ENCODE peak calls at places on chromosomes 16 and 17, in five cellular contexts. P, W, F, K and X are unnamed samples.

GRCh38 chr16:28193530-28194423 is 18.0 kb downstream of the XPO6 start:
- DNase-seq in K (no peak), W (no peak), F (no peak), P (peak; percentile 57), X (peak; percentile 19)

GRCh38 chr16:29663020-29663828 is at the start of gene SPN:
- DNase-seq in F (no peak), P (peak; percentile 73), K (no peak), W (peak; percentile 83), X (peak; percentile 66)

GRCh38 chr16:78686601-78687000 is 587.1 kb downstream of the WWOX start:
- DNase-seq in F (no peak), K (no peak), P (no peak), W (no peak), X (no peak)

GRCh38 chr16:12547608-12547922 is 256.1 kb downstream of the CPPED1 start:
- DNase-seq in K (no peak), F (no peak), W (no peak), P (no peak), X (no peak)

GRCh38 chr16:17373533-17373932 is 97.2 kb downstream of the XYLT1 start:
- DNase-seq in F (no peak), K (no peak), P (no peak), W (no peak), X (no peak)

GRCh38 chr16:31141489-31142108 is 6.1 kb upstream of the PRSS8 start:
- DNase-seq in F (no peak), K (no peak), P (peak; percentile 56), W (no peak), X (no peak)

GRCh38 chr16:67063008-67063407 is 34.1 kb downstream of the CBFB start:
- DNase-seq in P (no peak), K (no peak), F (no peak), W (no peak), X (no peak)

GRCh38 chr16:85670840-85671239 is 17.9 kb downstream of the GINS2 start:
- DNase-seq in F (no peak), K (no peak), P (no peak), W (no peak), X (no peak)

GRCh38 chr16:46929378-46930332 is 43.8 kb downstream of the DNAJA2 start:
- DNase-seq in P (peak; percentile 71), W (peak; percentile 64), K (peak; percentile 70), F (peak; percentile 76), X (peak; percentile 68)

GRCh38 chr17:21530841-21531240 is 154.7 kb downstream of the KCNJ12 start:
- DNase-seq in P (no peak), K (no peak), F (no peak), W (no peak), X (no peak)

GRCh38 chr17:55463600-55463999 is 42.0 kb upstream of the MMD start:
- DNase-seq in F (no peak), P (no peak), W (no peak), K (no peak), X (no peak)

GRCh38 chr17:62869885-62870580 is 61.9 kb upstream of the MARCHF10 start:
- DNase-seq in W (no peak), F (no peak), K (peak; percentile 72), P (no peak), X (no peak)

GRCh38 chr17:16583781-16584180 is 14.8 kb upstream of the ZNF287 start:
- DNase-seq in F (no peak), W (peak; percentile 15), P (no peak), K (no peak), X (no peak)

GRCh38 chr17:81310963-81311550 is 15.9 kb upstream of the SLC38A10 start:
- DNase-seq in F (no peak), W (no peak), P (no peak), K (no peak), X (no peak)

GRCh38 chr16:9256196-9256595 is 164.8 kb downstream of the HAPSTR1 start:
- DNase-seq in W (peak; percentile 46), K (peak; percentile 68), P (no peak), F (peak; percentile 80), X (no peak)

GRCh38 chr17:28975031-28975430 is 23.7 kb upstream of the PHF12 start:
- DNase-seq in F (no peak), W (no peak), P (no peak), K (no peak), X (no peak)

GRCh38 chr16:17921357-17921978 is 415.1 kb downstream of the NPIPA8 start:
- DNase-seq in P (peak; percentile 58), F (peak; percentile 47), K (peak; percentile 40), W (peak; percentile 56), X (peak; percentile 20)

GRCh38 chr17:71409712-71410111 is 711.1 kb upstream of the SOX9 start:
- DNase-seq in K (no peak), P (no peak), F (no peak), W (no peak), X (no peak)

GRCh38 chr17:37116802-37117201 is 168.0 kb downstream of the AATF start:
- DNase-seq in P (no peak), W (no peak), K (peak; percentile 33), F (no peak), X (no peak)

GRCh38 chr16:69830534-69831211 is 68.5 kb downstream of the WWP2 start:
- DNase-seq in P (no peak), F (no peak), K (no peak), W (no peak), X (no peak)

GRCh38 chr16:20303012-20303411 is 24.3 kb downstream of the GP2 start:
- DNase-seq in F (no peak), W (no peak), P (no peak), K (no peak), X (no peak)

GRCh38 chr17:45270828-45271418 is 9.0 kb upstream of the SPATA32 start:
- DNase-seq in P (peak; percentile 75), W (peak; percentile 51), K (peak; percentile 71), F (peak; percentile 39), X (peak; percentile 39)

GRCh38 chr17:37088459-37088858 is 139.7 kb downstream of the AATF start:
- DNase-seq in P (no peak), F (no peak), K (no peak), W (no peak), X (peak; percentile 11)

GRCh38 chr16:79639576-79640311 is 39.2 kb upstream of the MAF start:
- DNase-seq in K (no peak), F (no peak), W (no peak), P (no peak), X (no peak)

GRCh38 chr16:66856184-66856730 is 12.0 kb downstream of the CA7 start:
- DNase-seq in W (no peak), K (no peak), F (no peak), P (no peak), X (no peak)

GRCh38 chr16:10228779-10229178 is 46.6 kb upstream of the GRIN2A start:
- DNase-seq in K (no peak), W (no peak), F (no peak), P (no peak), X (no peak)

GRCh38 chr17:33163827-33164555 is 129.1 kb downstream of the ASIC2 start:
- DNase-seq in P (no peak), W (no peak), F (peak; percentile 5), K (no peak), X (no peak)

DNA sequence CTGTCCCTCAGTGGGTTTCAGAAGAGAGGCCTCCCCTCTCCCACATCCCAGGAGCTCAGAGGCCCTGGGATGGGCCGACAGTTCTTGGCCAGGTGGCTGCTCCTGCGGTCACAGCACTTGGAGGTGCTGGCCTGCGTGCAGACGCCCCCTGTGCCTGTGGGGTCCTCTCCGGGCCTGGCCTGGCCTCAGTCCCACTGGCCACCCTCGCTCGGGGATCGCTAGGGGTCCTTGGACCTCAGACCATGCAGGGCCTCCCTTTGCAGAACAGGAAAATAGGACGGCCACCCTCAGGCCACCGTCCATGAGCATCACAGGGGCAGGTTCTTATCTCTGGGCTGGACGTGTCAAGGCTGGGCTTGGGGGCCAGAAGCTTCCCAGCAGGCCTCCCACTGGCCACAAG is 30.0 kb downstream of the METRNL start:
- DNase-seq in K (no peak), P (no peak), W (no peak), F (no peak), X (no peak)
- H3K4me3 ChIP-seq in K (no peak overlapping the region), P (no peak overlapping the region), W (no peak overlapping the region), F (no peak overlapping the region), X (no peak overlapping the region)

DNA sequence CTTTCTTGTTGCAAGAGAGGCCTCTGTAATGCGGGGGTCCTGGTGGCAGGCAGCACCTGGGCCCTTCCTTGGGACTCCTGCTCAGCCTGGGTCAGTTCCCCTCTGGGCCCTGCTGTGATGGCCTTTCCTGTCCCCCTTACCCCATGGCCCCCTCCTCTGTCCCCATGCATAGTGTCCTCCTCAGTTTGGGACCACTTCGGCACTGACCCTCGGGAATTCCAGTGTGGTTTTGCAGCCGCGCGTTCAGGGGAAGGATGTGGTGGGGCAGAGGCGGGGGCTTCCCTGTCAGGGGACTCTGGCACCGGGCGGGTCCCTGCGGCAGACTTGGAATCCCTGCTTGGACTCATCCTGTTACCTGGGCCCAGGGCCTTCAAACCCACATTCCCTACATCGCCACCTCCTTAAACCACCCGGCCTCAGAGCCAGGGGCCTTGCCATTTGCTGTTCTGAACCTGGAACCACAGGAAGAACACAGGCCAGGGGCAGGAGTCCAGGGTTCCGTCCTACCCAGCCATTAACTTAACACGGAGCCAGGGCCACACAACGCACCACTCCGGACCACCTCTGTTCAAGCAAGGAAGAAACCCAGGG is 31.4 kb upstream of the EIF1 start:
- DNase-seq in W (no peak), K (no peak), F (no peak), P (no peak), X (no peak)
- H3K27ac ChIP-seq in W (no peak overlapping the region), K (no peak overlapping the region), F (no peak overlapping the region), P (no peak overlapping the region), X (no peak overlapping the region)

GRCh38 chr17:8846768-8847211 is 20.7 kb downstream of the PIK3R6 start:
- DNase-seq in K (peak; percentile 55), P (no peak), W (no peak), F (no peak), X (no peak)
- H3K4me3 ChIP-seq in K (no peak overlapping the region), P (no peak overlapping the region), W (no peak overlapping the region), F (no peak overlapping the region), X (no peak overlapping the region)

GRCh38 chr17:61206922-61207321 is 192.7 kb upstream of the TBX2 start:
- DNase-seq in K (no peak), P (no peak), W (no peak), F (no peak), X (no peak)

GRCh38 chr17:61209524-61209923 is 190.1 kb upstream of the TBX2 start:
- DNase-seq in P (no peak), K (peak; percentile 43), W (no peak), F (peak; percentile 9), X (no peak)

GRCh38 chr17:61205931-61206330 is 193.7 kb upstream of the TBX2 start:
- DNase-seq in W (no peak), K (no peak), P (no peak), F (no peak), X (no peak)

GRCh38 chr17:61209099-61209439 is 190.6 kb upstream of the TBX2 start:
- DNase-seq in F (no peak), P (no peak), W (no peak), K (no peak), X (no peak)

DNA sequence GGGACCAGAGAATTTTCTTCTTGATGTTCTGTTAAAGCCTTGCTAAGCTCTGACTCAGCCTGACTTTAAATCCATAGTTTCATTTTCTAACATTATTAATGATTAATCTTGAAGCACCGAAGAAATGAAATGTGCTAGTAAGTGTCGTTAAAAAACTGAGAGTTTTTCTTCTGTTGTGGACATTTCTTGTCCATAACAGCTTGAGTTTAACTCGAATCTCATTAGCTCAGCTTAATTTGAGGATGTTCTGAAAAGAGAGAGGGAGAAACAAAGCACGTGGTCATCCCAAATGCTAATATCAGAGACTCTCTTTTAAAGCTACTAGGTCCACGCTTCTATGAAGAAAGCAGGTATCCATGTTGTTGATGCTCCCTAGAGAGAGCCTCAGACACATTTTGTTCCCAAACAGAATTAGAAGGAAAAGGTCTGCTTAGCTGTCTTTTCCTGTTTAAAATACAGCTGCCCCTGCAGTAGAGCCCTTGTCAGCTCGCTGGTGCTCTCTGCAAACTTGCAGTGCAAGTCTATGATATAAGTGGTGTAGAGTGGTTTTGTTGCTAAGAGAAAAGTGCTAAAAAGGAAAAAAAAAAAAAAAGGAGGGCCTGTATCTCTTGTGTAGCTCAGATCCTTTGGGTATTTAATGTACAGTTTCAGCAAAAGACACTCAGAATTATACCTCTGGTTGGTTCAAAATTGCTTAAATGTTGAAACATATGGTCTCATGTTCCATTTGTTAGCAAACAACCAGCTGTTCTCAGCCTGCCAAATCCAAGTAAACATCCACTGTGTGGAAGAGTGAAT is 191.1 kb upstream of the TBX2 start:
- DNase-seq in W (no peak), F (peak; percentile 30), P (no peak), K (no peak), X (no peak)
- H3K27ac ChIP-seq in W (no peak overlapping the region), F (no peak overlapping the region), P (no peak overlapping the region), K (peak overlapping the region; percentile 0), X (no peak overlapping the region)